ENCODE peak calls at places on chromosomes 5 and 9, in six cellular contexts. One of them, this sample, is unnamed.

GRCh38 chr9:98851730-98852462 is 44.4 kb downstream of the GALNT12 start:
- DNase-seq in body of pancreas: no peak
- DNase-seq in RWPE2: no peak
- DNase-seq in neural progenitor cell: no peak
- DNase-seq in K562: no peak
- DNase-seq in kidney epithelial cell: no peak
- DNase-seq in this sample: no peak

GRCh38 chr5:159459951-159460538 is 129.8 kb upstream of the IL12B start:
- DNase-seq in K562: no peak
- DNase-seq in neural progenitor cell: no peak
- DNase-seq in RWPE2: no peak
- DNase-seq in kidney epithelial cell: no peak
- DNase-seq in body of pancreas: no peak
- DNase-seq in this sample: no peak

GRCh38 chr5:135353952-135354721 is 44.9 kb downstream of the MACROH2A1 start:
- DNase-seq in RWPE2: no peak
- DNase-seq in kidney epithelial cell: no peak
- DNase-seq in K562: no peak
- DNase-seq in neural progenitor cell: no peak
- DNase-seq in body of pancreas: no peak
- DNase-seq in this sample: peak; percentile 96

GRCh38 chr9:99059074-99059894 is 45.6 kb upstream of the TGFBR1 start:
- DNase-seq in K562: peak; percentile 46
- DNase-seq in neural progenitor cell: no peak
- DNase-seq in body of pancreas: no peak
- DNase-seq in kidney epithelial cell: no peak
- DNase-seq in RWPE2: no peak
- DNase-seq in this sample: no peak

GRCh38 chr5:1538741-1539392 is 15.1 kb upstream of the LPCAT1 start:
- DNase-seq in body of pancreas: no peak
- DNase-seq in K562: no peak
- DNase-seq in kidney epithelial cell: no peak
- DNase-seq in neural progenitor cell: no peak
- DNase-seq in RWPE2: peak; percentile 44
- DNase-seq in this sample: no peak

GRCh38 chr9:36597412-36598178 is 24.9 kb downstream of the MELK start:
- DNase-seq in K562: peak; percentile 23
- DNase-seq in RWPE2: no peak
- DNase-seq in neural progenitor cell: peak; percentile 30
- DNase-seq in body of pancreas: no peak
- DNase-seq in kidney epithelial cell: no peak
- DNase-seq in this sample: peak; percentile 24

GRCh38 chr5:34491251-34491620 is 164.9 kb upstream of the RAI14 start:
- DNase-seq in body of pancreas: no peak
- DNase-seq in kidney epithelial cell: no peak
- DNase-seq in neural progenitor cell: no peak
- DNase-seq in RWPE2: no peak
- DNase-seq in K562: no peak
- DNase-seq in this sample: no peak

GRCh38 chr9:125271081-125271480 is 9.5 kb downstream of the GAPVD1 start:
- DNase-seq in kidney epithelial cell: no peak
- DNase-seq in body of pancreas: no peak
- DNase-seq in K562: no peak
- DNase-seq in neural progenitor cell: no peak
- DNase-seq in RWPE2: no peak
- DNase-seq in this sample: no peak

GRCh38 chr5:150263801-150264621 is 25.6 kb downstream of the CAMK2A start:
- DNase-seq in body of pancreas: peak; percentile 91
- DNase-seq in kidney epithelial cell: peak; percentile 73
- DNase-seq in K562: no peak
- DNase-seq in RWPE2: peak; percentile 100
- DNase-seq in neural progenitor cell: no peak
- DNase-seq in this sample: peak; percentile 91

GRCh38 chr5:77560677-77561263 is 68.7 kb upstream of the WDR41 start:
- DNase-seq in body of pancreas: no peak
- DNase-seq in neural progenitor cell: peak; percentile 54
- DNase-seq in kidney epithelial cell: peak; percentile 26
- DNase-seq in RWPE2: no peak
- DNase-seq in K562: peak; percentile 15
- DNase-seq in this sample: no peak

GRCh38 chr5:145499483-145499882 is 335.7 kb downstream of the PRELID2 start:
- DNase-seq in neural progenitor cell: no peak
- DNase-seq in body of pancreas: no peak
- DNase-seq in K562: no peak
- DNase-seq in kidney epithelial cell: no peak
- DNase-seq in RWPE2: no peak
- DNase-seq in this sample: peak; percentile 17

GRCh38 chr5:4144608-4145007 is 549.0 kb downstream of the IRX1 start:
- DNase-seq in neural progenitor cell: no peak
- DNase-seq in K562: no peak
- DNase-seq in RWPE2: no peak
- DNase-seq in body of pancreas: no peak
- DNase-seq in kidney epithelial cell: no peak
- DNase-seq in this sample: no peak

GRCh38 chr5:112384523-112384922 is 34.6 kb downstream of the EPB41L4A start:
- DNase-seq in kidney epithelial cell: no peak
- DNase-seq in neural progenitor cell: no peak
- DNase-seq in K562: no peak
- DNase-seq in body of pancreas: no peak
- DNase-seq in RWPE2: no peak
- DNase-seq in this sample: no peak

GRCh38 chr5:171712616-171713015 is 73.0 kb upstream of the SMIM23 start:
- DNase-seq in K562: no peak
- DNase-seq in RWPE2: no peak
- DNase-seq in neural progenitor cell: no peak
- DNase-seq in body of pancreas: no peak
- DNase-seq in kidney epithelial cell: no peak
- DNase-seq in this sample: no peak

GRCh38 chr5:150245111-150245789 is 44.3 kb downstream of the CAMK2A start:
- DNase-seq in K562: peak; percentile 77
- DNase-seq in RWPE2: peak; percentile 65
- DNase-seq in neural progenitor cell: no peak
- DNase-seq in kidney epithelial cell: no peak
- DNase-seq in body of pancreas: no peak
- DNase-seq in this sample: no peak

GRCh38 chr5:4480528-4481404 is 659.4 kb upstream of the ADAMTS16 start:
- DNase-seq in RWPE2: no peak
- DNase-seq in kidney epithelial cell: peak; percentile 19
- DNase-seq in K562: no peak
- DNase-seq in body of pancreas: no peak
- DNase-seq in neural progenitor cell: no peak
- DNase-seq in this sample: no peak

GRCh38 chr5:180313677-180314076 is 21.8 kb upstream of the MAPK9 start:
- DNase-seq in RWPE2: no peak
- DNase-seq in K562: peak; percentile 67
- DNase-seq in body of pancreas: no peak
- DNase-seq in neural progenitor cell: no peak
- DNase-seq in kidney epithelial cell: no peak
- DNase-seq in this sample: no peak

GRCh38 chr9:121613009-121613766 is 38.2 kb upstream of the DAB2IP start:
- DNase-seq in K562: no peak
- DNase-seq in RWPE2: no peak
- DNase-seq in body of pancreas: no peak
- DNase-seq in neural progenitor cell: no peak
- DNase-seq in kidney epithelial cell: no peak
- DNase-seq in this sample: no peak

GRCh38 chr9:109355564-109356297 is 34.9 kb upstream of the EPB41L4B start:
- DNase-seq in body of pancreas: no peak
- DNase-seq in kidney epithelial cell: no peak
- DNase-seq in neural progenitor cell: no peak
- DNase-seq in RWPE2: no peak
- DNase-seq in K562: no peak
- DNase-seq in this sample: no peak

GRCh38 chr5:1796371-1797108 is 3.1 kb downstream of the MRPL36 start:
- DNase-seq in body of pancreas: no peak
- DNase-seq in kidney epithelial cell: no peak
- DNase-seq in K562: no peak
- DNase-seq in RWPE2: no peak
- DNase-seq in neural progenitor cell: no peak
- DNase-seq in this sample: no peak

GRCh38 chr5:90644132-90644531 is 85.5 kb downstream of the ADGRV1 start:
- DNase-seq in K562: peak; percentile 33
- DNase-seq in neural progenitor cell: no peak
- DNase-seq in RWPE2: no peak
- DNase-seq in kidney epithelial cell: no peak
- DNase-seq in body of pancreas: no peak
- DNase-seq in this sample: no peak

GRCh38 chr9:115393976-115394775 is 276.2 kb upstream of the TNC start:
- DNase-seq in kidney epithelial cell: no peak
- DNase-seq in body of pancreas: no peak
- DNase-seq in neural progenitor cell: no peak
- DNase-seq in K562: no peak
- DNase-seq in RWPE2: no peak
- DNase-seq in this sample: no peak

GRCh38 chr5:149007174-149007573 is 55.7 kb downstream of the SH3TC2 start:
- DNase-seq in kidney epithelial cell: no peak
- DNase-seq in neural progenitor cell: no peak
- DNase-seq in body of pancreas: no peak
- DNase-seq in K562: no peak
- DNase-seq in RWPE2: no peak
- DNase-seq in this sample: no peak

GRCh38 chr5:160260881-160261815 is 31.8 kb downstream of the FABP6 start:
- DNase-seq in RWPE2: no peak
- DNase-seq in body of pancreas: no peak
- DNase-seq in K562: peak; percentile 93
- DNase-seq in kidney epithelial cell: peak; percentile 93
- DNase-seq in neural progenitor cell: peak; percentile 54
- DNase-seq in this sample: no peak

GRCh38 chr5:24773241-24773640 is 128.5 kb upstream of the CDH10 start:
- DNase-seq in kidney epithelial cell: peak; percentile 5
- DNase-seq in K562: no peak
- DNase-seq in body of pancreas: no peak
- DNase-seq in RWPE2: no peak
- DNase-seq in neural progenitor cell: no peak
- DNase-seq in this sample: no peak

GRCh38 chr9:13648676-13649075 is 369.2 kb upstream of the MPDZ start:
- DNase-seq in body of pancreas: no peak
- DNase-seq in RWPE2: no peak
- DNase-seq in K562: no peak
- DNase-seq in neural progenitor cell: no peak
- DNase-seq in kidney epithelial cell: no peak
- DNase-seq in this sample: peak; percentile 38

GRCh38 chr9:93949073-93949693 is 6.0 kb downstream of the BARX1 start:
- DNase-seq in body of pancreas: no peak
- DNase-seq in neural progenitor cell: peak; percentile 39
- DNase-seq in K562: no peak
- DNase-seq in kidney epithelial cell: no peak
- DNase-seq in RWPE2: no peak
- DNase-seq in this sample: no peak
- H3K27me3 ChIP-seq in body of pancreas: no peaks in the 10 kb centered on the region
- H3K27me3 ChIP-seq in neural progenitor cell: peaks cover 100% of the 10 kb centered on the region
- H3K27me3 ChIP-seq in K562: peaks cover 90% of the 10 kb centered on the region
- H3K27me3 ChIP-seq in kidney epithelial cell: peaks cover 95% of the 10 kb centered on the region
- H3K27me3 ChIP-seq in RWPE2: peaks cover 96% of the 10 kb centered on the region
- H3K27me3 ChIP-seq in this sample: peaks cover 2% of the 10 kb centered on the region

DNA sequence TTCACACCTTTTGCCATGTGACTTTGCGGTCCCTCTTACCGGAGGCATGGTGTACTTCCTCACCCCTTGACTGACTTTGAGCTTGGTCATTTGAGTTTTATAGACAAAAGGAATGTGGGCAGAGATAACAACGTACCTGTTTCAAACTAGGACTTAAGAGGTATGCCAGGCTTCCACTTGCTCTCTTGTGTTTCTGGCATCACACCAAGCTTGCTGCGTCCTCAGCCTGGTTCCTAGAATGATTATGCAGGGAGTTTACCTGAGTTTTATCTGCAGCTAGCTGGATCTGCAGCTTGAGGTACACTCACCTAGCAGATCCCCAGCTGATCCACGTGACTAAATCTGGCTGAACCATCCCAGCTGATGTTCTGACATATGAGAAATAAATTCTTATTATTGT is 66.2 kb downstream of the PLK2 start:
- DNase-seq in body of pancreas: peak; percentile 12
- DNase-seq in RWPE2: no peak
- DNase-seq in K562: no peak
- DNase-seq in kidney epithelial cell: no peak
- DNase-seq in neural progenitor cell: no peak
- DNase-seq in this sample: no peak
- H3K36me3 ChIP-seq in body of pancreas: no peaks in the 10 kb centered on the region
- H3K36me3 ChIP-seq in RWPE2: no peaks in the 10 kb centered on the region
- H3K36me3 ChIP-seq in K562: no peaks in the 10 kb centered on the region
- H3K36me3 ChIP-seq in kidney epithelial cell: no peaks in the 10 kb centered on the region
- H3K36me3 ChIP-seq in neural progenitor cell: no peaks in the 10 kb centered on the region
- H3K36me3 ChIP-seq in this sample: no peaks in the 10 kb centered on the region

GRCh38 chr5:42595597-42595996 is 161.0 kb upstream of the CCDC152 start:
- DNase-seq in neural progenitor cell: no peak
- DNase-seq in kidney epithelial cell: no peak
- DNase-seq in body of pancreas: no peak
- DNase-seq in RWPE2: no peak
- DNase-seq in K562: no peak
- DNase-seq in this sample: no peak
- H3K4me3 ChIP-seq in neural progenitor cell: no peak overlapping the region
- H3K4me3 ChIP-seq in kidney epithelial cell: no peak overlapping the region
- H3K4me3 ChIP-seq in body of pancreas: no peak overlapping the region
- H3K4me3 ChIP-seq in RWPE2: no peak overlapping the region
- H3K4me3 ChIP-seq in K562: no peak overlapping the region
- H3K4me3 ChIP-seq in this sample: no peak overlapping the region

GRCh38 chr5:131570757-131571156 is 64.3 kb downstream of the RAPGEF6 start:
- DNase-seq in RWPE2: no peak
- DNase-seq in body of pancreas: no peak
- DNase-seq in neural progenitor cell: no peak
- DNase-seq in K562: no peak
- DNase-seq in kidney epithelial cell: no peak
- DNase-seq in this sample: no peak
- H3K27me3 ChIP-seq in RWPE2: no peaks in the 10 kb centered on the region
- H3K27me3 ChIP-seq in body of pancreas: no peaks in the 10 kb centered on the region
- H3K27me3 ChIP-seq in neural progenitor cell: no peaks in the 10 kb centered on the region
- H3K27me3 ChIP-seq in K562: no peaks in the 10 kb centered on the region
- H3K27me3 ChIP-seq in kidney epithelial cell: no peaks in the 10 kb centered on the region
- H3K27me3 ChIP-seq in this sample: no peaks in the 10 kb centered on the region

GRCh38 chr9:128805661-128806060 is 12.6 kb upstream of the ENDOG start:
- DNase-seq in body of pancreas: no peak
- DNase-seq in neural progenitor cell: no peak
- DNase-seq in kidney epithelial cell: no peak
- DNase-seq in K562: no peak
- DNase-seq in RWPE2: no peak
- DNase-seq in this sample: no peak

GRCh38 chr9:128809831-128810230 is 8.5 kb upstream of the ENDOG start:
- DNase-seq in kidney epithelial cell: no peak
- DNase-seq in K562: no peak
- DNase-seq in neural progenitor cell: no peak
- DNase-seq in body of pancreas: no peak
- DNase-seq in RWPE2: no peak
- DNase-seq in this sample: no peak

GRCh38 chr9:128808543-128808942 is 9.8 kb upstream of the ENDOG start:
- DNase-seq in neural progenitor cell: no peak
- DNase-seq in RWPE2: no peak
- DNase-seq in K562: no peak
- DNase-seq in kidney epithelial cell: no peak
- DNase-seq in body of pancreas: no peak
- DNase-seq in this sample: no peak

GRCh38 chr9:128809036-128809599 is 9.2 kb upstream of the ENDOG start:
- DNase-seq in RWPE2: no peak
- DNase-seq in body of pancreas: no peak
- DNase-seq in kidney epithelial cell: no peak
- DNase-seq in K562: no peak
- DNase-seq in neural progenitor cell: no peak
- DNase-seq in this sample: no peak

GRCh38 chr9:128807827-128808226 is 10.5 kb upstream of the ENDOG start:
- DNase-seq in neural progenitor cell: no peak
- DNase-seq in K562: no peak
- DNase-seq in RWPE2: no peak
- DNase-seq in kidney epithelial cell: no peak
- DNase-seq in body of pancreas: no peak
- DNase-seq in this sample: no peak
- H3K36me3 ChIP-seq in neural progenitor cell: no peaks in the 10 kb centered on the region
- H3K36me3 ChIP-seq in K562: peaks cover 58% of the 10 kb centered on the region
- H3K36me3 ChIP-seq in RWPE2: peaks cover 27% of the 10 kb centered on the region
- H3K36me3 ChIP-seq in kidney epithelial cell: peaks cover 3% of the 10 kb centered on the region
- H3K36me3 ChIP-seq in body of pancreas: peaks cover 12% of the 10 kb centered on the region
- H3K36me3 ChIP-seq in this sample: peaks cover 7% of the 10 kb centered on the region

This sample was measured in MG63.